ENCODE peak calls at places on chromosomes 12 and 14, in seven cellular contexts. E is cardiac muscle cell, U is prostate gland, Y is gastrocnemius medialis, V is transverse colon, T is astrocyte, I is fibroblast of pulmonary artery. B is an unnamed sample.
A peak's percentile ranks its signal among the peaks of the same experiment; 100 is the strongest.

GRCh38 chr14:93943052-93943451 is 15.9 kb downstream of the FAM181A start:
- DNase-seq in Y (no peak), T (peak; percentile 79), U (no peak), E (no peak), V (no peak), I (no peak), B (no peak)

GRCh38 chr12:110185626-110186025 is 61.5 kb downstream of the IFT81 start:
- DNase-seq in E (no peak), U (no peak), V (no peak), I (no peak), Y (no peak), T (no peak), B (no peak)

GRCh38 chr14:31969371-31969770 is 107.7 kb upstream of the ARHGAP5 start:
- DNase-seq in Y (no peak), I (no peak), U (no peak), T (peak; percentile 66), V (no peak), E (peak; percentile 37), B (no peak)

GRCh38 chr12:11771895-11772502 is 122.5 kb downstream of the ETV6 start:
- DNase-seq in V (no peak), Y (no peak), I (peak; percentile 10), E (peak; percentile 12), T (peak; percentile 76), U (no peak), B (no peak)

GRCh38 chr14:39469094-39469710 is 37.0 kb upstream of the FBXO33 start:
- DNase-seq in I (peak; percentile 21), T (no peak), V (peak; percentile 26), U (no peak), E (peak; percentile 30), Y (no peak), B (no peak)

GRCh38 chr14:68109132-68109531 is 289.6 kb downstream of the RAD51B start:
- DNase-seq in I (peak; percentile 50), Y (no peak), V (no peak), T (peak; percentile 76), E (peak; percentile 42), U (no peak), B (no peak)

GRCh38 chr14:52268191-52269061 is 928 bp downstream of the PTGDR start:
- DNase-seq in V (no peak), T (peak; percentile 22), I (peak; percentile 17), Y (no peak), E (peak; percentile 49), U (no peak), B (no peak)

GRCh38 chr12:6038160-6038559 is 86.3 kb downstream of the VWF start:
- DNase-seq in V (peak; percentile 59), T (peak; percentile 49), I (peak; percentile 83), E (peak; percentile 84), U (no peak), Y (no peak), B (peak; percentile 70)

GRCh38 chr14:105086833-105087307 is 21.6 kb upstream of the GPR132 start:
- DNase-seq in U (peak; percentile 66), T (peak; percentile 53), I (peak; percentile 65), Y (no peak), E (peak; percentile 84), V (peak; percentile 80), B (no peak)

GRCh38 chr12:27838543-27838942 is 58.5 kb upstream of the MANSC4 start:
- DNase-seq in V (no peak), I (no peak), T (no peak), Y (no peak), U (no peak), E (no peak), B (no peak)

GRCh38 chr14:99057684-99058083 is 214.3 kb downstream of the BCL11B start:
- DNase-seq in I (no peak), E (no peak), U (no peak), V (no peak), Y (no peak), T (no peak), B (no peak)

GRCh38 chr14:85002846-85003245 is 527.1 kb upstream of the FLRT2 start:
- DNase-seq in Y (no peak), U (no peak), V (no peak), T (no peak), I (no peak), E (no peak), B (no peak)

GRCh38 chr12:116861331-116861730 is 19.9 kb downstream of the HRK start:
- DNase-seq in V (peak; percentile 21), I (peak; percentile 71), E (peak; percentile 67), Y (no peak), U (no peak), T (peak; percentile 72), B (no peak)

GRCh38 chr12:1540690-1541089 is 53.7 kb downstream of the FBXL14 start:
- DNase-seq in E (no peak), Y (no peak), T (peak; percentile 44), I (no peak), V (no peak), U (peak; percentile 60), B (no peak)

GRCh38 chr12:57836442-57837375 is 9.8 kb downstream of the CTDSP2 start:
- DNase-seq in I (peak; percentile 94), T (peak; percentile 67), V (peak; percentile 71), U (peak; percentile 38), E (peak; percentile 95), Y (peak; percentile 58), B (no peak)

GRCh38 chr12:4220489-4220888 is 53.1 kb upstream of the CCND2 start:
- DNase-seq in I (no peak), V (no peak), T (no peak), U (no peak), Y (no peak), E (no peak), B (no peak)

GRCh38 chr14:64516969-64517368 is 12.4 kb downstream of the ZBTB1 start:
- DNase-seq in Y (no peak), T (no peak), I (no peak), E (no peak), V (no peak), U (no peak), B (no peak)

GRCh38 chr12:2376855-2377657 is 324.3 kb downstream of the CACNA1C start:
- DNase-seq in T (no peak), Y (no peak), V (peak; percentile 18), I (no peak), E (no peak), U (no peak), B (no peak)

GRCh38 chr14:50928002-50928635 is 16.2 kb downstream of the PYGL start:
- DNase-seq in T (peak; percentile 98), I (peak; percentile 74), U (no peak), Y (peak; percentile 27), V (no peak), E (peak; percentile 95), B (no peak)

DNA sequence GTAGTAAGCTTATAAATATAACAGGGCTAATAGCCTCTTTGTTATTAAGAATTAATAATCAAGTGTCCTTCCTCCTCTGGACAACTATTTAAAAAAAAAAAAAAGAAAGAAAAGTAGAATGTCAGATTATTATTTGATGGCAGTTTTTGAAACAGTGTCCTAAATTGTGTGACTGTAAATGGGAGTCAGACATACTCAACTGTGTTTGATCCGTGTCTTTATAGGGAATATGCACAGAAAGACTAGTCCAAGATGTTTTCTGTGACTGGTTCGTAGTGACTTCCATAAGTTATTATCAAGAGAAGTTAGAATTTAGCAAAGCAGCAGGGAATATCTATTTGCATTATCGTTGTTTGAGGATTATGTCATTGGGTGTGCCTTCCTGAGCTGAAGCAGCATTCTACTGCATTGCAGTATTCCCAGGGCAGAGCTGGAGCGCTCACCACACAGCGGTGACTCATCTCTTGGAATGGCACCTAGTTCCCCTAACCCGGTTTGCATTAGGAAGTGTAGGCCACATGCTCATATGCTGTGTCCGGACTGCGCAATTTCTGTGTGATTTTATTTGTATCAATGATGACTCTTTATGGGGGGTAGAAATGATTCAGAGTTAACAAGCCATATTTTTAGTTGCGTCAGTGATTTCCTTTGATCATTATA is 7.9 kb downstream of the DYNC1H1 start:
- DNase-seq in T (peak; percentile 99), E (peak; percentile 99), Y (peak; percentile 92), I (peak; percentile 99), V (peak; percentile 83), U (peak; percentile 75), B (peak; percentile 95)
- H3K4me3 ChIP-seq in T (peak overlapping the region; percentile 32), E (no peak overlapping the region), Y (peak overlapping the region; percentile 5), I (peak overlapping the region; percentile 34), V (no peak overlapping the region), U (no peak overlapping the region), B (no peak overlapping the region)

DNA sequence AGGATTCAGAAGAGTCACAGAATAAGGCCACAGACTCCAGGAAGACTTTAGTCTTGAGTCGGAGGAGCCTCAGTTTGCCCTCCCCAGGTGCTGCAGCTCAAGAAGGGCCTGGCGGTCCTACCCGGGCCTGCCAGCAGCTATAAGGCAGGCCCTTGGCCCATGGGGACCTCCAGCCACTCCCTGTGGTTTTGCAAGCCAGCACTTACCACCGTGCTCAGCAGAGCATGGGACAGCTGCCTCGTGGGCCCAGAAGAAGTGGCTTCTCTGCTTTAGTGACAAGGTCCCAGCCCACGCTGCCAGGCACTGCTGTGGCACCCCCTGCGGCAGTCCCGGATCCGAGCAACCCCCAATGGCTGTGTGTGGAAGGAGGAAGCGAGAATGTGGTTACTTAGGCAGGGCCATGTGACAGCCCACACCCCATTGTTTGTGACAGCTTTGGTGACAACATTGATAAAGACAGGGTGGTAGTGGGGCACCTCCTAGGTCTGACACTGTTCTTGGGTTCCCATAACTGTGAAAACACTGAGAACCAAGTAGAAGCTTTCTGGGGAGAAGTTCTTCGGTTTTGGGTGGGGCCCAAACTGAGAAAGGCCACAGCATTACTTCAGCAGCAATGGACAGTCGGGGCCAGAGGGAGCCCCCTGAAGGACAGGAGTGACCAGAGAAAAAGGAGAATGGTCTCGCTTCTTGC is at the start of gene SELPLG:
- DNase-seq in E (no peak), V (peak; percentile 84), T (no peak), U (no peak), Y (peak; percentile 59), I (no peak), B (no peak)
- TF ChIP-seq CTCF in E (no peak), V (peak; percentile 9), T (no peak), U (no peak), Y (no peak), I (no peak), B (no peak)

DNA sequence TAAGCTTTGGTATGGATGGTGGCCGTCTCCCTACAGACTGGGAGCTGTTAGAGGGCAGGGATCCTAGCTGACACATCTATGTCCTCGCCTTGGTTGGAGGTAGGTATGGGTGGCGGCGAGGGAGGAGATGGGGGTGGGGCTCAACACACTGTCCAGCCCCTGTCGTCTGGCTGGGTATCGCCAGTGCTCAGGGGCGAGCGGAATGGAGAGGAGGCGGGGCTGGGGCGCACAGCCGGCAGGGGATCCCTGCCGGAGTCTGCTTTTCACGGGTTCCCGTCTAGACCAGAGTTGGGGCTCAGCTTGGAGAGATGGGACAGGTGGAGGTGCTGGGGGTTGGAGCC is 16.1 kb downstream of the TAMALIN start:
- DNase-seq in I (no peak), Y (no peak), V (peak; percentile 64), T (no peak), U (no peak), E (no peak), B (no peak)
- H3K4me3 ChIP-seq in I (peak overlapping the region; percentile 50), Y (peak overlapping the region; percentile 64), V (peak overlapping the region; percentile 54), T (peak overlapping the region; percentile 42), U (peak overlapping the region; percentile 42), E (peak overlapping the region; percentile 39), B (no peak overlapping the region)

GRCh38 chr14:106491851-106492250 is 965.5 kb downstream of the TMEM121 start:
- DNase-seq in T (no peak), I (no peak), V (peak; percentile 25), Y (no peak), E (no peak), U (no peak), B (peak; percentile 11)
- TF ChIP-seq CTCF in T (no peak), I (peak; percentile 4), V (no peak), Y (no peak), E (no peak), U (no peak), B (peak; percentile 64)

B was measured in LNCaP clone FGC.